ENCODE peak calls at places on chromosomes 1 and 21, in five cellular contexts. C is stimulated activated naive CD8-positive, alpha-beta T cell treated with anti-CD3 and anti-CD28 coated beads, Interleukin-15, Interleukin-2, amounts not matched to agents 100 U/mL and 50 U/mL, for 24 hours; L is right cardiac atrium; D is DND-41; J is heart left ventricle. X is an unnamed sample.

GRCh38 chr1:75092141-75092540 is 42.0 kb upstream of the LHX8 start:
- ATAC-seq in C (no peak), L (no peak), D (no peak), J (no peak), X (no peak)

GRCh38 chr1:192589813-192590212 is 14.2 kb downstream of the RGS1 start:
- ATAC-seq in C (no peak), L (no peak), D (no peak), J (no peak), X (no peak)

GRCh38 chr1:111863401-111863800 is 107.7 kb downstream of the DDX20 start:
- ATAC-seq in C (no peak), L (no peak), D (no peak), J (no peak), X (no peak)

GRCh38 chr1:45521413-45522323 is at the start of gene PRDX1:
- ATAC-seq in C (peak; percentile 82), L (peak; percentile 97), D (peak; percentile 87), J (peak; percentile 97), X (peak; percentile 92)

GRCh38 chr1:39103321-39104157 is 77.4 kb downstream of the NDUFS5 start:
- ATAC-seq in C (peak; percentile 6), L (no peak), D (no peak), J (no peak), X (peak; percentile 70)

GRCh38 chr1:4153571-4153970 is 253.5 kb upstream of the C1orf174 start:
- ATAC-seq in C (no peak), L (no peak), D (no peak), J (no peak), X (no peak)

GRCh38 chr1:218482683-218483082 is 137.5 kb downstream of the TGFB2 start:
- ATAC-seq in C (no peak), L (peak; percentile 74), D (no peak), J (peak; percentile 57), X (no peak)

GRCh38 chr1:192512426-192513125 is 63.0 kb upstream of the RGS1 start:
- ATAC-seq in C (no peak), L (peak; percentile 46), D (no peak), J (peak; percentile 77), X (no peak)

GRCh38 chr1:85463666-85464496 is 1.1 kb downstream of the DDAH1 start:
- ATAC-seq in C (no peak), L (peak; percentile 38), D (no peak), J (peak; percentile 30), X (peak; percentile 3)

GRCh38 chr1:2447274-2448097 is 28.6 kb upstream of the PLCH2 start:
- ATAC-seq in C (no peak), L (no peak), D (no peak), J (no peak), X (no peak)

GRCh38 chr1:93171549-93172050 is 8.6 kb downstream of the TMED5 start:
- ATAC-seq in C (peak; percentile 36), L (no peak), D (peak; percentile 38), J (no peak), X (no peak)

GRCh38 chr21:26013964-26014363 is 156.6 kb downstream of the APP start:
- ATAC-seq in C (no peak), L (no peak), D (no peak), J (no peak), X (no peak)

GRCh38 chr21:29163381-29164115 is 33.1 kb downstream of the MAP3K7CL start:
- ATAC-seq in C (no peak), L (peak; percentile 81), D (no peak), J (peak; percentile 49), X (peak; percentile 15)

GRCh38 chr1:90835661-90836344 is 118.7 kb upstream of the BARHL2 start:
- ATAC-seq in C (no peak), L (peak; percentile 64), D (no peak), J (peak; percentile 42), X (no peak)

GRCh38 chr1:46533179-46533864 is 18.1 kb downstream of the KNCN start:
- ATAC-seq in C (peak; percentile 40), L (peak; percentile 45), D (no peak), J (peak; percentile 17), X (peak; percentile 30)

GRCh38 chr1:44624268-44624901 is 49.9 kb downstream of the TMEM53 start:
- ATAC-seq in C (no peak), L (no peak), D (no peak), J (no peak), X (no peak)

GRCh38 chr1:12113433-12114339 is 50.6 kb downstream of the TNFRSF8 start:
- ATAC-seq in C (peak; percentile 50), L (no peak), D (no peak), J (no peak), X (no peak)

GRCh38 chr21:45517249-45518065 is 24.8 kb downstream of the SLC19A1 start:
- ATAC-seq in C (no peak), L (no peak), D (no peak), J (no peak), X (no peak)

X was measured in esophagus mucosa.